ENCODE peak calls at places on chromosomes 13 and 19, in four cellular contexts. One of them, this sample, is unnamed.

GRCh38 chr13:97067342-97067895 is 73.1 kb upstream of the OXGR1 start:
- DNase-seq in stimulated activated CD4-positive, alpha-beta T cell treated with anti-CD3 and anti-CD28 coated beads, TNF-alpha, amount 100 ng/mL, for 24 hours: no peak
- DNase-seq in HEK293T: no peak
- DNase-seq in stimulated activated CD8-positive, alpha-beta memory T cell treated with anti-CD3 and anti-CD28 coated beads, Interleukin-12 subunit alpha, Interleukin-12 subunit beta, amount 100 ng/mL, for 1 hour: no peak
- DNase-seq in this sample: no peak

GRCh38 chr13:24500977-24501376 is 11.6 kb downstream of the PARP4 start:
- DNase-seq in stimulated activated CD8-positive, alpha-beta memory T cell treated with anti-CD3 and anti-CD28 coated beads, Interleukin-12 subunit alpha, Interleukin-12 subunit beta, amount 100 ng/mL, for 1 hour: no peak
- DNase-seq in stimulated activated CD4-positive, alpha-beta T cell treated with anti-CD3 and anti-CD28 coated beads, TNF-alpha, amount 100 ng/mL, for 24 hours: no peak
- DNase-seq in HEK293T: no peak
- DNase-seq in this sample: no peak

GRCh38 chr13:109642358-109642757 is 144.0 kb downstream of the IRS2 start:
- DNase-seq in HEK293T: no peak
- DNase-seq in stimulated activated CD8-positive, alpha-beta memory T cell treated with anti-CD3 and anti-CD28 coated beads, Interleukin-12 subunit alpha, Interleukin-12 subunit beta, amount 100 ng/mL, for 1 hour: no peak
- DNase-seq in stimulated activated CD4-positive, alpha-beta T cell treated with anti-CD3 and anti-CD28 coated beads, TNF-alpha, amount 100 ng/mL, for 24 hours: no peak
- DNase-seq in this sample: no peak

GRCh38 chr13:30872195-30872594 is 33.9 kb upstream of the MEDAG start:
- DNase-seq in stimulated activated CD8-positive, alpha-beta memory T cell treated with anti-CD3 and anti-CD28 coated beads, Interleukin-12 subunit alpha, Interleukin-12 subunit beta, amount 100 ng/mL, for 1 hour: no peak
- DNase-seq in HEK293T: no peak
- DNase-seq in stimulated activated CD4-positive, alpha-beta T cell treated with anti-CD3 and anti-CD28 coated beads, TNF-alpha, amount 100 ng/mL, for 24 hours: no peak
- DNase-seq in this sample: no peak

GRCh38 chr13:66995366-66995663 is 234.8 kb downstream of the PCDH9 start:
- DNase-seq in HEK293T: no peak
- DNase-seq in stimulated activated CD8-positive, alpha-beta memory T cell treated with anti-CD3 and anti-CD28 coated beads, Interleukin-12 subunit alpha, Interleukin-12 subunit beta, amount 100 ng/mL, for 1 hour: no peak
- DNase-seq in stimulated activated CD4-positive, alpha-beta T cell treated with anti-CD3 and anti-CD28 coated beads, TNF-alpha, amount 100 ng/mL, for 24 hours: no peak
- DNase-seq in this sample: no peak

GRCh38 chr13:26442541-26442940 is 114.9 kb upstream of the WASF3 start:
- DNase-seq in HEK293T: no peak
- DNase-seq in stimulated activated CD4-positive, alpha-beta T cell treated with anti-CD3 and anti-CD28 coated beads, TNF-alpha, amount 100 ng/mL, for 24 hours: no peak
- DNase-seq in stimulated activated CD8-positive, alpha-beta memory T cell treated with anti-CD3 and anti-CD28 coated beads, Interleukin-12 subunit alpha, Interleukin-12 subunit beta, amount 100 ng/mL, for 1 hour: no peak
- DNase-seq in this sample: no peak

GRCh38 chr19:12783226-12783848 is 7.9 kb upstream of the JUNB start:
- DNase-seq in stimulated activated CD8-positive, alpha-beta memory T cell treated with anti-CD3 and anti-CD28 coated beads, Interleukin-12 subunit alpha, Interleukin-12 subunit beta, amount 100 ng/mL, for 1 hour: no peak
- DNase-seq in HEK293T: no peak
- DNase-seq in stimulated activated CD4-positive, alpha-beta T cell treated with anti-CD3 and anti-CD28 coated beads, TNF-alpha, amount 100 ng/mL, for 24 hours: no peak
- DNase-seq in this sample: no peak

GRCh38 chr13:61531383-61532065 is 115.9 kb upstream of the PCDH20 start:
- DNase-seq in stimulated activated CD4-positive, alpha-beta T cell treated with anti-CD3 and anti-CD28 coated beads, TNF-alpha, amount 100 ng/mL, for 24 hours: no peak
- DNase-seq in stimulated activated CD8-positive, alpha-beta memory T cell treated with anti-CD3 and anti-CD28 coated beads, Interleukin-12 subunit alpha, Interleukin-12 subunit beta, amount 100 ng/mL, for 1 hour: no peak
- DNase-seq in HEK293T: no peak
- DNase-seq in this sample: no peak

GRCh38 chr13:33918199-33918932 is 100.4 kb downstream of the RFC3 start:
- DNase-seq in HEK293T: peak
- DNase-seq in stimulated activated CD4-positive, alpha-beta T cell treated with anti-CD3 and anti-CD28 coated beads, TNF-alpha, amount 100 ng/mL, for 24 hours: no peak
- DNase-seq in stimulated activated CD8-positive, alpha-beta memory T cell treated with anti-CD3 and anti-CD28 coated beads, Interleukin-12 subunit alpha, Interleukin-12 subunit beta, amount 100 ng/mL, for 1 hour: no peak
- DNase-seq in this sample: peak

GRCh38 chr19:37699057-37699456 is 20.5 kb downstream of the ZNF607 start:
- DNase-seq in HEK293T: no peak
- DNase-seq in stimulated activated CD8-positive, alpha-beta memory T cell treated with anti-CD3 and anti-CD28 coated beads, Interleukin-12 subunit alpha, Interleukin-12 subunit beta, amount 100 ng/mL, for 1 hour: no peak
- DNase-seq in stimulated activated CD4-positive, alpha-beta T cell treated with anti-CD3 and anti-CD28 coated beads, TNF-alpha, amount 100 ng/mL, for 24 hours: no peak
- DNase-seq in this sample: no peak

GRCh38 chr13:47233734-47234133 is 336.9 kb upstream of the HTR2A start:
- DNase-seq in HEK293T: no peak
- DNase-seq in stimulated activated CD4-positive, alpha-beta T cell treated with anti-CD3 and anti-CD28 coated beads, TNF-alpha, amount 100 ng/mL, for 24 hours: no peak
- DNase-seq in stimulated activated CD8-positive, alpha-beta memory T cell treated with anti-CD3 and anti-CD28 coated beads, Interleukin-12 subunit alpha, Interleukin-12 subunit beta, amount 100 ng/mL, for 1 hour: no peak
- DNase-seq in this sample: no peak

GRCh38 chr13:75705395-75705794 is 69.3 kb downstream of the LMO7 start:
- DNase-seq in stimulated activated CD4-positive, alpha-beta T cell treated with anti-CD3 and anti-CD28 coated beads, TNF-alpha, amount 100 ng/mL, for 24 hours: no peak
- DNase-seq in HEK293T: no peak
- DNase-seq in stimulated activated CD8-positive, alpha-beta memory T cell treated with anti-CD3 and anti-CD28 coated beads, Interleukin-12 subunit alpha, Interleukin-12 subunit beta, amount 100 ng/mL, for 1 hour: no peak
- DNase-seq in this sample: no peak

GRCh38 chr19:6935069-6935468 is 47.7 kb downstream of the ADGRE1 start:
- DNase-seq in stimulated activated CD4-positive, alpha-beta T cell treated with anti-CD3 and anti-CD28 coated beads, TNF-alpha, amount 100 ng/mL, for 24 hours: no peak
- DNase-seq in stimulated activated CD8-positive, alpha-beta memory T cell treated with anti-CD3 and anti-CD28 coated beads, Interleukin-12 subunit alpha, Interleukin-12 subunit beta, amount 100 ng/mL, for 1 hour: no peak
- DNase-seq in HEK293T: no peak
- DNase-seq in this sample: no peak

GRCh38 chr13:114161644-114162532 is 17.2 kb upstream of the CFAP97D2 start:
- DNase-seq in stimulated activated CD4-positive, alpha-beta T cell treated with anti-CD3 and anti-CD28 coated beads, TNF-alpha, amount 100 ng/mL, for 24 hours: no peak
- DNase-seq in stimulated activated CD8-positive, alpha-beta memory T cell treated with anti-CD3 and anti-CD28 coated beads, Interleukin-12 subunit alpha, Interleukin-12 subunit beta, amount 100 ng/mL, for 1 hour: no peak
- DNase-seq in HEK293T: no peak
- DNase-seq in this sample: no peak